ENCODE peak calls at places on chromosomes 3 and 15, in four cellular contexts. Y is neural progenitor cell, K is heart right ventricle, V is ovary. P is an unnamed sample.

GRCh38 chr15:94844533-94845390 is 613.4 kb downstream of the MCTP2 start:
- DNase-seq in Y (peak; percentile 76), K (peak; percentile 81), V (peak; percentile 68), P (peak; percentile 80)

GRCh38 chr3:149971403-149972075 is 844 bp upstream of the PFN2 start:
- DNase-seq in Y (no peak), K (peak; percentile 53), V (peak; percentile 68), P (peak; percentile 72)

GRCh38 chr3:71512000-71512399 is 71.5 kb downstream of the FOXP1 start:
- DNase-seq in Y (no peak), K (no peak), V (no peak), P (no peak)

GRCh38 chr3:66133050-66133757 is 87.6 kb upstream of the SLC25A26 start:
- DNase-seq in Y (no peak), K (no peak), V (no peak), P (no peak)

GRCh38 chr3:63043631-63044030 is 168.4 kb upstream of the CADPS start:
- DNase-seq in Y (no peak), K (no peak), V (no peak), P (no peak)

GRCh38 chr3:100100454-100100853 is 13.8 kb downstream of the FILIP1L start:
- DNase-seq in Y (no peak), K (no peak), V (no peak), P (no peak)

GRCh38 chr3:40366203-40367162 is 20.5 kb upstream of the ENTPD3 start:
- DNase-seq in Y (no peak), K (no peak), V (no peak), P (no peak)

GRCh38 chr3:115921711-115922110 is 298.4 kb downstream of the GAP43 start:
- DNase-seq in Y (no peak), K (no peak), V (no peak), P (no peak)

GRCh38 chr15:80275946-80276345 is 23.9 kb upstream of the CTXND1 start:
- DNase-seq in Y (no peak), K (no peak), V (no peak), P (no peak)

GRCh38 chr3:64594129-64594528 is 93.7 kb downstream of the ADAMTS9 start:
- DNase-seq in Y (no peak), K (peak; percentile 32), V (peak; percentile 50), P (peak; percentile 47)

GRCh38 chr3:64266065-64266874 is 41.0 kb upstream of the PRICKLE2 start:
- DNase-seq in Y (no peak), K (no peak), V (peak; percentile 62), P (no peak)

GRCh38 chr3:16132926-16133325 is 41.6 kb upstream of the GALNT15 start:
- DNase-seq in Y (no peak), K (peak; percentile 57), V (no peak), P (no peak)

GRCh38 chr3:122893282-122893681 is 98.4 kb downstream of the SLC49A4 start:
- DNase-seq in Y (no peak), K (no peak), V (no peak), P (no peak)

GRCh38 chr3:118501152-118501551 is 533.5 kb downstream of the IGSF11 start:
- DNase-seq in Y (peak; percentile 45), K (peak; percentile 18), V (no peak), P (peak; percentile 22)

GRCh38 chr3:129577356-129577755 is 29.1 kb downstream of the PLXND1 start:
- DNase-seq in Y (no peak), K (peak; percentile 55), V (no peak), P (peak; percentile 64)

GRCh38 chr3:163019260-163019659 is 1522.7 kb downstream of the OTOL1 start:
- DNase-seq in Y (no peak), K (no peak), V (no peak), P (no peak)

GRCh38 chr3:195097331-195098255 is 173.4 kb downstream of the XXYLT1 start:
- DNase-seq in Y (no peak), K (no peak), V (no peak), P (no peak)

GRCh38 chr15:78368115-78368514 is 28.0 kb downstream of the CRABP1 start:
- DNase-seq in Y (no peak), K (no peak), V (no peak), P (no peak)

GRCh38 chr15:79439236-79439635 is 7.1 kb downstream of the MINAR1 start:
- DNase-seq in Y (no peak), K (no peak), V (no peak), P (no peak)

GRCh38 chr3:160448845-160449659 is 534 bp downstream of the TRIM59 start:
- DNase-seq in Y (peak; percentile 12), K (peak; percentile 12), V (peak; percentile 22), P (no peak)

GRCh38 chr3:177201707-177202397 is 4.6 kb upstream of the TBL1XR1 start:
- DNase-seq in Y (no peak), K (no peak), V (no peak), P (no peak)

GRCh38 chr15:40937762-40938529 is 8.8 kb downstream of the DLL4 start:
- DNase-seq in Y (no peak), K (no peak), V (no peak), P (no peak)

GRCh38 chr3:130896101-130896500 is 2.2 kb downstream of the ATP2C1 start:
- DNase-seq in Y (no peak), K (no peak), V (no peak), P (no peak)

GRCh38 chr3:113275876-113276580 is 64.7 kb downstream of the BOC start:
- DNase-seq in Y (peak; percentile 93), K (no peak), V (peak; percentile 41), P (peak; percentile 53)

GRCh38 chr15:28094732-28095521 is 4.2 kb downstream of the OCA2 start:
- DNase-seq in Y (peak; percentile 60), K (no peak), V (no peak), P (no peak)

GRCh38 chr3:62028236-62028635 is 345.1 kb downstream of the FEZF2 start:
- DNase-seq in Y (no peak), K (no peak), V (no peak), P (no peak)

GRCh38 chr15:90059208-90059985 is 42.9 kb downstream of the IDH2 start:
- DNase-seq in Y (no peak), K (peak; percentile 75), V (no peak), P (peak; percentile 71)

GRCh38 chr3:171838218-171838720 is 4.9 kb upstream of the TMEM212 start:
- DNase-seq in Y (peak; percentile 31), K (peak; percentile 72), V (peak; percentile 74), P (peak; percentile 34)

GRCh38 chr3:4395448-4395847 is 71.6 kb downstream of the SUMF1 start:
- DNase-seq in Y (no peak), K (no peak), V (no peak), P (no peak)

GRCh38 chr3:68953781-68954444 is 21.6 kb upstream of the TAFA4 start:
- DNase-seq in Y (no peak), K (no peak), V (no peak), P (no peak)

GRCh38 chr3:117018622-117019021 is 309.0 kb downstream of the TUSC7 start:
- DNase-seq in Y (no peak), K (no peak), V (no peak), P (no peak)
- H3K27ac ChIP-seq in Y (no peak overlapping the region), K (no peak overlapping the region), V (no peak overlapping the region), P (no peak overlapping the region)

GRCh38 chr3:128431803-128432300 is 34.8 kb downstream of the DNAJB8 start:
- DNase-seq in Y (no peak), K (no peak), V (no peak), P (no peak)
- H3K27me3 ChIP-seq in Y (peaks cover 84% of the 10 kb centered on the region), K (peaks cover 51% of the 10 kb centered on the region), V (no peaks in the 10 kb centered on the region), P (no peaks in the 10 kb centered on the region)

GRCh38 chr3:186540444-186541226 is 3.5 kb downstream of the CRYGS start:
- DNase-seq in Y (peak; percentile 88), K (peak; percentile 67), V (peak; percentile 76), P (peak; percentile 24)
- TF ChIP-seq CTCF in Y (peak; percentile 96), K (peak; percentile 68), V (peak; percentile 74), P (peak; percentile 71)

GRCh38 chr3:152458725-152459515 is 190.2 kb downstream of the MBNL1 start:
- DNase-seq in Y (no peak), K (no peak), V (no peak), P (no peak)
- H3K27ac ChIP-seq in Y (no peak overlapping the region), K (no peak overlapping the region), V (no peak overlapping the region), P (no peak overlapping the region)

GRCh38 chr15:88127477-88127799 is 129.1 kb downstream of the NTRK3 start:
- DNase-seq in Y (no peak), K (no peak), V (no peak), P (no peak)

GRCh38 chr15:88131937-88132336 is 124.6 kb downstream of the NTRK3 start:
- DNase-seq in Y (no peak), K (no peak), V (no peak), P (no peak)

GRCh38 chr15:88126695-88127476 is 129.7 kb downstream of the NTRK3 start:
- DNase-seq in Y (no peak), K (no peak), V (no peak), P (no peak)

DNA sequence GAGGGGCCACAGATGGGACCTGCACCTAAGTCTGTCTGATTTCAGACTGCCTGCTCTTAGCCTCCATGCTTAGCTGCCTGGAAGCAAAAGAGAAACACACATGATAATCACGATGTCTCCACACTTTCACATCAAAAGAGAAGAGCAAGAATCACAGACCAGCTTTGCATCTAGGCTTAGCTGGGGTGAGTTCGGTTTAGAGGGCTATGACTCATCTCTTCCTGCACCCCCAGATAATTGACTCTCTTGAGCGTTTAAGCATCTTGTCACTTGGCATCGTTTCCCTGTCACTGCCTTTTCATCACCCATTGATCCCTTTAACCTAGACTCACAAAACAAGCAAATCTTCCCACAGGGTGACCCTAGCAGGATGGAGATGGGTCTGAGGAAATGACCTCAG is 124.0 kb downstream of the NTRK3 start:
- DNase-seq in Y (no peak), K (no peak), V (no peak), P (no peak)
- H3K27me3 ChIP-seq in Y (no peaks in the 10 kb centered on the region), K (peaks cover 20% of the 10 kb centered on the region), V (no peaks in the 10 kb centered on the region), P (no peaks in the 10 kb centered on the region)

DNA sequence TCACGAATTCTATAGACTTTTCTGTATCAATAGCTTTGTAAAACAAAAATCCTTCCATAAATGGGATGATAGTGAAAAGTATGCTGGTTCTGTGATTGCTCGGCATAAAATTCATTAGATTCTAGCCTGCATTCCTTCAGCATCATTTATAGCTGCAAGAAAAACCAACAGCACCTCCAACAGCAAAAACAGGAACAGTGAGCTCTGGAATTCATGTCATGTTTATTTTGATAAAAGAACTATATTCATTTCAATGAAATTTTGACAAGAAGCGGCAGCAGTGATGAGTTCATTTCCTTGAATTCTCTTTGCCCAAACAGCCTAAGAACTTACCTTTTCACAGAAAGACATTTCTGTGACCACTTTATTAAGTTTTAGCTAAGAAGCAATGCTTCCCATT is 515.2 kb upstream of the CCDC54 start:
- DNase-seq in Y (no peak), K (no peak), V (no peak), P (no peak)
- TF ChIP-seq CTCF in Y (peak; percentile 11), K (peak; percentile 19), V (peak; percentile 13), P (no peak)

DNA sequence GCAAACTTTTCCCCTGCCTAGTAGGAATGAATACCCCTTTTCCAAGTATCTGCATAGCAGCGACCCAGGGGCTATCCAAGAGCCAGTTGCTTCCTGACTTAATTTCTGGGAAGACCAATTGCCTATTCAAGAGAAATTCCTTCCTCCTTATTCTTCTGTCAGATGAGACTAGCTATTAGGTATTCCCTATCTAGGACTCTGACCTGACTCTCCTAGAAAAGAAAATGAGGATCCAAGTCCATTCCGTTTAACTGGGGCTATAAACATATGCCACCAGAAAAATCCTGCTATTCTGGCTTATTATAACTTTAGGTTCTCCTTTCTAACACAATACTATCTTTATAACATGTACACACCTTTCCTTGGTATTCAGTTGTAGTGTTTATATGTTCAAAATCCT is 1.7 kb downstream of the HHLA2 start:
- DNase-seq in Y (no peak), K (no peak), V (no peak), P (no peak)
- H3K27ac ChIP-seq in Y (no peak overlapping the region), K (no peak overlapping the region), V (no peak overlapping the region), P (no peak overlapping the region)

GRCh38 chr3:12309716-12310115 is 20.8 kb downstream of the PPARG start:
- DNase-seq in Y (no peak), K (no peak), V (no peak), P (no peak)
- H3K27me3 ChIP-seq in Y (peaks cover 10% of the 10 kb centered on the region), K (no peaks in the 10 kb centered on the region), V (no peaks in the 10 kb centered on the region), P (no peaks in the 10 kb centered on the region)